ENCODE peak calls at places on chromosomes 1 and 21, in ten cellular contexts. J is GM23338, S is HCT116, C is breast epithelium, E is spleen, I is SK-N-SH, R is prostate gland, Q is K562, T is stomach, V is GM12892. N is an unnamed sample.
A peak's percentile ranks its signal among the peaks of the same experiment; 100 is the strongest.

GRCh38 chr1:65310078-65310587 is 790 bp downstream of the DNAJC6 start:
- DNase-seq in T (no peak), E (no peak), V (no peak), Q (peak; percentile 80), J (peak; percentile 87), R (no peak), C (no peak), S (no peak), I (peak; percentile 80), N (no peak)

GRCh38 chr1:237712082-237712481 is 178.6 kb downstream of the ZP4 start:
- DNase-seq in C (no peak), Q (no peak), T (no peak), S (no peak), E (no peak), I (no peak), R (no peak), J (peak; percentile 11), V (no peak), N (no peak)

GRCh38 chr1:208569181-208569580 is 325.0 kb upstream of the PLXNA2 start:
- DNase-seq in R (no peak), V (no peak), Q (no peak), T (no peak), I (no peak), E (no peak), C (no peak), S (no peak), J (no peak), N (no peak)

GRCh38 chr1:172180886-172181285 is 239.6 kb upstream of the C1orf105 start:
- DNase-seq in S (no peak), E (peak; percentile 87), Q (no peak), V (no peak), T (peak; percentile 42), R (peak; percentile 5), C (no peak), J (peak; percentile 17), I (no peak), N (no peak)

GRCh38 chr1:214445201-214445600 is 106.2 kb downstream of the PTPN14 start:
- DNase-seq in T (no peak), V (no peak), E (no peak), R (no peak), I (peak; percentile 19), J (no peak), S (no peak), Q (no peak), C (no peak), N (no peak)

GRCh38 chr1:44713321-44713781 is 17.6 kb downstream of the RNU5D-1 start:
- DNase-seq in T (no peak), E (no peak), J (no peak), R (no peak), I (no peak), V (no peak), S (no peak), Q (no peak), C (no peak), N (no peak)

GRCh38 chr1:35637401-35637809 is 3.9 kb downstream of the PSMB2 start:
- DNase-seq in C (no peak), T (no peak), V (peak; percentile 15), Q (no peak), E (no peak), J (peak; percentile 50), I (no peak), S (no peak), R (no peak), N (no peak)

GRCh38 chr1:176315519-176316220 is 108.6 kb upstream of the COP1 start:
- DNase-seq in J (no peak), R (no peak), V (no peak), Q (no peak), I (no peak), S (no peak), T (no peak), C (no peak), E (no peak), N (no peak)

GRCh38 chr21:45449658-45450502 is 44.9 kb downstream of the COL18A1 start:
- DNase-seq in C (no peak), J (no peak), V (no peak), R (no peak), S (no peak), T (no peak), I (no peak), E (peak; percentile 62), Q (no peak), N (no peak)

GRCh38 chr1:167442142-167442848 is 76.0 kb downstream of the CD247 start:
- DNase-seq in J (peak; percentile 96), V (peak; percentile 85), I (peak; percentile 91), S (peak; percentile 77), Q (peak; percentile 94), C (peak; percentile 67), T (peak; percentile 92), R (peak; percentile 83), E (peak; percentile 96), N (peak; percentile 84)

GRCh38 chr1:172682812-172683211 is 23.9 kb downstream of the FASLG start:
- DNase-seq in R (no peak), Q (no peak), S (no peak), J (peak; percentile 49), C (no peak), E (no peak), V (no peak), I (no peak), T (no peak), N (no peak)

GRCh38 chr1:85573348-85573747 is 7.2 kb upstream of the CCN1 start:
- DNase-seq in I (no peak), T (no peak), Q (no peak), C (no peak), S (no peak), V (no peak), R (no peak), J (no peak), E (no peak), N (no peak)
- TF ChIP-seq POLR2AphosphoS5 in I (no peak), T (no peak), Q (no peak), C (no peak), S (no peak), V (no peak), R (no peak), J (no peak), E (no peak), N (no peak)

GRCh38 chr1:32250893-32251716 is at the start of gene LCK:
- DNase-seq in E (peak; percentile 93), C (no peak), T (no peak), R (no peak), Q (no peak), J (peak; percentile 36), S (no peak), V (peak; percentile 64), I (no peak), N (no peak)

GRCh38 chr1:32247452-32247851 is 430 bp downstream of the FAM167B start:
- DNase-seq in S (no peak), R (no peak), V (no peak), T (no peak), C (no peak), I (no peak), Q (no peak), J (no peak), E (no peak), N (no peak)

GRCh38 chr1:32246888-32247273 is at the start of gene FAM167B:
- DNase-seq in C (peak; percentile 71), T (no peak), Q (no peak), R (no peak), V (no peak), E (no peak), I (no peak), J (no peak), S (no peak), N (no peak)

GRCh38 chr1:32247983-32248889 is 1.2 kb downstream of the FAM167B start:
- DNase-seq in C (peak; percentile 78), V (peak; percentile 80), R (peak; percentile 69), E (peak; percentile 97), T (peak; percentile 92), I (peak; percentile 91), S (no peak), Q (peak; percentile 92), J (peak; percentile 95), N (no peak)

DNA sequence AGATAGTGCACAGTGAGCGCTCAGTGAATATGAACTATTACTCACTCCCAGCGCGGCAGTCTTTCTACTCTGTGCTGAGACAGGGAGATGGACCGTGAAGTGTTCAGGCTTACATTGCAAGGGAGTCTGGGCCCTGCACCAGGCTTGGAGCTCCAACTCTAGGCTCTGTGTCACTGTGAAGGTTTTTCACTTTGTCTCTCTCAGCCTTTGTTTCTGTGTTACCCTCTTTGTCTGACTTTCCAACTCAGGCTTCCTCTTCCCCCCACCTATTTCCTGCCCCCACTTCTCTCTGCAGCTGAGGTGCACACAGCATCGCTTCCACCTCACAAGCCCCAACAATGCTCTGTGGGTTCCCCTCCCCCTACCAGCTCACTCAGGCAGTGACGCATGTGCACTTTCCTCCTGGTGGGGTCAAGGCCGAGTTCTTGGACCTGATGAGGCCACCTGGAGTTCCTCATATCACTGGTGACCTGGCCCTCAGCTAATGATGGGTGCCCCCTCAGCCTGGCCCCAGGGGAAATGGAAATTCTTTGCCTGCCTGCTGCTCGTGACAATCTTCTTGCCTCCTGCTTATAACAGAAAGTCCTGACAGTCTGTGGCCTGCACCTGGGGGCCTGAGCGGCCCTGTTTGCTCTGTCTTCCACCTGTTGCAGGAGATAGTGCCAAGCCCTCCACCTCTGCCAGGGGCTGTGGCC is 1.1 kb upstream of the LCK start:
- DNase-seq in T (peak; percentile 52), S (no peak), Q (peak; percentile 51), R (no peak), C (peak; percentile 46), V (peak; percentile 78), J (no peak), I (no peak), E (peak; percentile 94), N (no peak)
- TF ChIP-seq POLR2AphosphoS5 in T (no peak), S (no peak), Q (no peak), R (peak; percentile 8), C (peak; percentile 43), V (peak; percentile 88), J (no peak), I (no peak), E (peak; percentile 88), N (peak; percentile 58)

GRCh38 chr21:17513214-17514123 is 626 bp downstream of the CXADR start:
- DNase-seq in J (peak; percentile 52), T (peak; percentile 52), Q (peak; percentile 17), E (peak; percentile 77), I (peak; percentile 74), S (no peak), C (no peak), R (peak; percentile 36), V (peak; percentile 25), N (no peak)

GRCh38 chr21:17506936-17507335 is 5.9 kb upstream of the CXADR start:
- DNase-seq in Q (no peak), I (no peak), S (no peak), T (peak; percentile 54), J (no peak), R (no peak), V (no peak), C (no peak), E (no peak), N (no peak)

GRCh38 chr21:17514124-17514481 is 1.3 kb downstream of the CXADR start:
- DNase-seq in I (no peak), C (no peak), Q (no peak), R (peak; percentile 10), S (no peak), T (no peak), V (no peak), E (no peak), J (peak; percentile 91), N (no peak)

GRCh38 chr21:17512245-17513213 is at the start of gene CXADR:
- DNase-seq in V (peak; percentile 72), J (peak; percentile 95), R (peak; percentile 92), E (peak; percentile 89), T (peak; percentile 93), Q (peak; percentile 81), I (peak; percentile 93), S (peak; percentile 71), C (peak; percentile 65), N (no peak)
- TF ChIP-seq POLR2AphosphoS5 in V (no peak), J (peak; percentile 85), R (peak; percentile 52), E (no peak), T (no peak), Q (no peak), I (no peak), S (peak; percentile 71), C (no peak), N (no peak)

GRCh38 chr1:55718758-55719671 is 503.9 kb upstream of the USP24 start:
- DNase-seq in R (no peak), V (no peak), C (peak; percentile 54), I (no peak), S (no peak), J (peak; percentile 11), E (no peak), T (peak; percentile 27), Q (no peak), N (no peak)
- TF ChIP-seq POLR2AphosphoS5 in R (peak; percentile 34), V (no peak), C (peak; percentile 94), I (peak; percentile 88), S (no peak), J (no peak), E (peak; percentile 67), T (peak; percentile 60), Q (no peak), N (peak; percentile 37)